ENCODE peak calls at places on chromosomes 3 and 15, in five cellular contexts. D is prostate gland, Q is psoas muscle, K is adrenal gland, L is H9. E is an unnamed sample.

GRCh38 chr3:49025005-49025792 is 3.3 kb downstream of the NDUFAF3 start:
- DNase-seq in L (no peak), Q (no peak), K (no peak), D (no peak), E (no peak)

GRCh38 chr3:45026957-45027356 is 854 bp downstream of the CLEC3B start:
- DNase-seq in K (peak; percentile 78), D (no peak), L (no peak), Q (peak; percentile 86), E (peak; percentile 45)

GRCh38 chr3:187368251-187368733 is at the start of gene RTP4:
- DNase-seq in Q (no peak), K (peak; percentile 54), D (peak; percentile 47), L (no peak), E (no peak)

GRCh38 chr3:81530180-81530939 is 231.1 kb downstream of the GBE1 start:
- DNase-seq in L (no peak), D (no peak), K (no peak), Q (no peak), E (no peak)

GRCh38 chr15:44541282-44541958 is 4.5 kb downstream of the EIF3J start:
- DNase-seq in D (no peak), K (no peak), Q (no peak), L (no peak), E (peak; percentile 59)

GRCh38 chr15:52144656-52145055 is 32.1 kb upstream of the BCL2L10 start:
- DNase-seq in Q (no peak), D (no peak), L (no peak), K (no peak), E (peak; percentile 39)

GRCh38 chr3:9233101-9233500 is 16.3 kb downstream of the SRGAP3 start:
- DNase-seq in K (no peak), D (no peak), L (no peak), Q (no peak), E (no peak)

GRCh38 chr3:30847589-30847988 is 46.9 kb downstream of the GADL1 start:
- DNase-seq in Q (no peak), D (no peak), L (no peak), K (no peak), E (no peak)

GRCh38 chr3:182789371-182789770 is 3.9 kb upstream of the ATP11B start:
- DNase-seq in K (no peak), D (peak; percentile 9), Q (no peak), L (no peak), E (no peak)

GRCh38 chr15:65782096-65782495 is 10.0 kb downstream of the DENND4A start:
- DNase-seq in D (no peak), L (no peak), Q (no peak), K (no peak), E (no peak)

GRCh38 chr3:43043071-43043766 is 62.7 kb downstream of the POMGNT2 start:
- DNase-seq in L (no peak), K (peak; percentile 58), Q (no peak), D (no peak), E (no peak)

GRCh38 chr3:100993309-100993708 is at the start of gene ABI3BP:
- DNase-seq in Q (peak; percentile 73), L (no peak), K (peak; percentile 77), D (no peak), E (peak; percentile 40)

GRCh38 chr15:39616731-39617455 is 36.0 kb downstream of the THBS1 start:
- DNase-seq in K (no peak), L (no peak), Q (no peak), D (no peak), E (peak; percentile 84)

GRCh38 chr15:94346272-94346671 is 114.9 kb downstream of the MCTP2 start:
- DNase-seq in D (no peak), L (no peak), K (no peak), Q (no peak), E (no peak)

GRCh38 chr15:83380026-83380425 is 67.1 kb upstream of the SH3GL3 start:
- DNase-seq in D (no peak), L (no peak), K (no peak), Q (no peak), E (peak; percentile 81)

GRCh38 chr3:66037986-66038369 is 740 bp downstream of the MAGI1 start:
- DNase-seq in L (no peak), Q (peak; percentile 27), D (no peak), K (no peak), E (no peak)

GRCh38 chr3:98246142-98246541 is 17.9 kb upstream of the OR5H6 start:
- DNase-seq in D (no peak), L (no peak), Q (no peak), K (no peak), E (no peak)

GRCh38 chr3:53318522-53318921 is 28.8 kb downstream of the DCP1A start:
- DNase-seq in D (no peak), K (no peak), L (no peak), Q (no peak), E (peak; percentile 20)

GRCh38 chr3:126397610-126398422 is 3.1 kb downstream of the CFAP100 start:
- DNase-seq in K (no peak), D (no peak), L (no peak), Q (no peak), E (no peak)

GRCh38 chr15:55546718-55547117 is 38.7 kb upstream of the DNAAF4 start:
- DNase-seq in K (no peak), L (no peak), Q (no peak), D (no peak), E (peak; percentile 7)

GRCh38 chr15:68658641-68659358 is 80.0 kb downstream of the CORO2B start:
- DNase-seq in Q (no peak), L (no peak), K (no peak), D (no peak), E (no peak)
- TF ChIP-seq CTCF in Q (no peak), L (peak; percentile 37), K (no peak), D (no peak), E (no peak)

DNA sequence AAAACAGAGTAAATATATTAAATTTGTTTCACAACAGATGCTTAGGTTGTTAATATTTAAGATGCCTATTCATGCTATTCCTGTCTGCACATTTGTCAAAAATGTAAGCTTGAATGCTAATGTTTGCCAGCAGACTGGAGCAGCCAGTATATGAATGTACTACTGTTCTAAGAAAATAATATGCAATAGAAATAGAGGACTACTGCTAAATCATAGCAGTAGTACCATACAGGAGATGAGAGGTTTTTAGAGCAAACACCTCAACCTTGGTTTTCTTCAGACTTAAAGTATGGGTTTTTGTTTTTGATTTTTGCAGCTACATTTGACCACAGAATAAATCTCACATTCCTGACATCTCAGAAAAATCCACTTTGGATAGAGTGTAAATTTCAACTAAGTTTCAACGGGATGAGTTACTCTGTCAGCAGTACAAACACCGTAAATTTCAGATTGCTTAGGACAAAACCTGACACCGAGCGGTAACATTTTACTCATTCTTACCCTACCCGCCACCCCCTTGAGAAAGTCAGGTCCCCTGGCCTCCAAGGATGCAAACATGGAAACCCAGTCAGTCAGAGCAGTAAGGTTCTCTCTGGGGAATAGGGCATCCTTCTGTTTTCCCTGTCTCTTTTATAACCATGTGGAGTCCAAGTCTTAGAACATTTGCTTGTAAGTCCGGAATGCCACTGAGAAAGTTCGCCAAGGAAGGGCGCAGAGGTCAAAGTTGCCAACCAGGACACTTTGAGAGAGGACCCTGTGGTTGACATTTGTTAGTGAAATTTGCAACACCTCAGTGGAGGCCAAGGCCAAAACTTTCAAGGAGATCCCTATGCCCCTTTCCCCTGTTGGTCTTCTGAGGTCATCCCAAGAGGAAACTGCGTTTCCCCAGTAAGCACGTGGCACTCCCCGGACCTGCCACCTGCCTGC is 17.9 kb upstream of the SATB1 start:
- DNase-seq in K (no peak), Q (no peak), L (no peak), D (no peak), E (no peak)
- H3K4me1 ChIP-seq in K (peaks cover 3% of the 10 kb centered on the region), Q (peaks cover 11% of the 10 kb centered on the region), L (peaks cover 5% of the 10 kb centered on the region), D (no peaks in the 10 kb centered on the region), E (peaks cover 11% of the 10 kb centered on the region)

DNA sequence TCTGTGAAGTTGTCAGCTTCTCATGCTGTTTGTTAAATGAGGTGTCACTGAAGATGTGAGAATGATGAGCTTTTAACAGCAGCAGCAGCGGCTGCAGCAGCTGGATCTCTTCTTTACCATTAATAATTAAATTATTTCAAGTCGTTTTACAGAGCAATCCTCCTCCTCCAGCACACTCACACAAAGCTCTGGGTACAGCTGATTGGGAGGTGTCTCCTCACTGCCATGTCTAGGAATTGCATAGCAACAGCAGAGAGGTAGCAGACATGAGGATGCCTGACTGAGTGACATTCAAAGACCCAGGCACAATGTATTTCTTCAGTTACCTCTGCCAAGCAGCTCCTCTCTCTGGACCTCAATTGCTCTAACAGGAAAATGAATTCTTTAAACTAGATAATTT is 46.6 kb upstream of the PLAAT1 start:
- DNase-seq in K (no peak), D (no peak), Q (no peak), L (no peak), E (no peak)
- H3K27ac ChIP-seq in K (no peak overlapping the region), D (no peak overlapping the region), Q (no peak overlapping the region), L (no peak overlapping the region), E (no peak overlapping the region)

GRCh38 chr3:129161860-129162271 is 1.0 kb upstream of the ISY1 start:
- DNase-seq in K (no peak), D (no peak), Q (no peak), L (peak; percentile 38), E (peak; percentile 15)
- TF ChIP-seq CTCF in K (no peak), D (no peak), Q (no peak), L (peak; percentile 31), E (no peak)

GRCh38 chr15:81303241-81304225 is 20.4 kb downstream of the STARD5 start:
- DNase-seq in L (no peak), D (peak; percentile 49), Q (no peak), K (no peak), E (no peak)

GRCh38 chr15:81301385-81301784 is 22.6 kb downstream of the STARD5 start:
- DNase-seq in D (no peak), L (no peak), K (no peak), Q (no peak), E (no peak)

GRCh38 chr15:81301815-81302399 is 22.0 kb downstream of the STARD5 start:
- DNase-seq in K (no peak), L (no peak), Q (no peak), D (no peak), E (no peak)

GRCh38 chr15:81302605-81303204 is 21.2 kb downstream of the STARD5 start:
- DNase-seq in K (no peak), Q (no peak), L (no peak), D (no peak), E (no peak)

GRCh38 chr15:81304226-81304625 is 19.7 kb downstream of the STARD5 start:
- DNase-seq in K (no peak), Q (no peak), L (no peak), D (no peak), E (peak; percentile 48)
- H3K4me1 ChIP-seq in K (no peaks in the 10 kb centered on the region), Q (no peaks in the 10 kb centered on the region), L (peaks cover 4% of the 10 kb centered on the region), D (peaks cover 3% of the 10 kb centered on the region), E (peaks cover 14% of the 10 kb centered on the region)